ENCODE peak calls at places on chromosomes 7 and 10, in five cellular contexts. One of them, this sample, is unnamed.

GRCh38 chr7:216360-217300 is 24.3 kb downstream of the FAM20C start:
- DNase-seq in stimulated activated CD4-positive, alpha-beta T cell treated with anti-CD3 and anti-CD28 coated beads, Interleukin-1b, Interleukin-23, amount 100 ng/mL, for 48 hours: no peak
- DNase-seq in GM13977: no peak
- DNase-seq in NCI-H1694: no peak
- DNase-seq in NCI-H774: no peak
- DNase-seq in this sample: no peak

GRCh38 chr10:13526952-13527863 is 1.6 kb downstream of the BEND7 start:
- DNase-seq in stimulated activated CD4-positive, alpha-beta T cell treated with anti-CD3 and anti-CD28 coated beads, Interleukin-1b, Interleukin-23, amount 100 ng/mL, for 48 hours: no peak
- DNase-seq in GM13977: peak
- DNase-seq in NCI-H1694: no peak
- DNase-seq in NCI-H774: no peak
- DNase-seq in this sample: no peak

GRCh38 chr7:18016547-18017444 is 10.8 kb downstream of the PRPS1L1 start:
- DNase-seq in stimulated activated CD4-positive, alpha-beta T cell treated with anti-CD3 and anti-CD28 coated beads, Interleukin-1b, Interleukin-23, amount 100 ng/mL, for 48 hours: no peak
- DNase-seq in GM13977: no peak
- DNase-seq in NCI-H1694: no peak
- DNase-seq in NCI-H774: no peak
- DNase-seq in this sample: no peak

GRCh38 chr10:72316748-72317435 is 37.8 kb downstream of the DNAJB12 start:
- DNase-seq in stimulated activated CD4-positive, alpha-beta T cell treated with anti-CD3 and anti-CD28 coated beads, Interleukin-1b, Interleukin-23, amount 100 ng/mL, for 48 hours: peak
- DNase-seq in GM13977: no peak
- DNase-seq in NCI-H1694: no peak
- DNase-seq in NCI-H774: peak
- DNase-seq in this sample: no peak

GRCh38 chr10:98339790-98340189 is 71.8 kb upstream of the LOXL4 start:
- DNase-seq in stimulated activated CD4-positive, alpha-beta T cell treated with anti-CD3 and anti-CD28 coated beads, Interleukin-1b, Interleukin-23, amount 100 ng/mL, for 48 hours: no peak
- DNase-seq in GM13977: peak
- DNase-seq in NCI-H1694: no peak
- DNase-seq in NCI-H774: no peak
- DNase-seq in this sample: no peak

GRCh38 chr7:2990949-2991470 is 52.7 kb downstream of the CARD11 start:
- DNase-seq in stimulated activated CD4-positive, alpha-beta T cell treated with anti-CD3 and anti-CD28 coated beads, Interleukin-1b, Interleukin-23, amount 100 ng/mL, for 48 hours: no peak
- DNase-seq in GM13977: no peak
- DNase-seq in NCI-H1694: no peak
- DNase-seq in NCI-H774: no peak
- DNase-seq in this sample: no peak

GRCh38 chr10:11541296-11541695 is 70.2 kb downstream of the USP6NL start:
- DNase-seq in stimulated activated CD4-positive, alpha-beta T cell treated with anti-CD3 and anti-CD28 coated beads, Interleukin-1b, Interleukin-23, amount 100 ng/mL, for 48 hours: no peak
- DNase-seq in GM13977: no peak
- DNase-seq in NCI-H1694: no peak
- DNase-seq in NCI-H774: no peak
- DNase-seq in this sample: no peak

GRCh38 chr7:22726849-22727792 is at the start of gene IL6:
- DNase-seq in stimulated activated CD4-positive, alpha-beta T cell treated with anti-CD3 and anti-CD28 coated beads, Interleukin-1b, Interleukin-23, amount 100 ng/mL, for 48 hours: peak
- DNase-seq in GM13977: no peak
- DNase-seq in NCI-H1694: peak
- DNase-seq in NCI-H774: peak
- DNase-seq in this sample: no peak

GRCh38 chr7:88020953-88021650 is 87.1 kb downstream of the ADAM22 start:
- DNase-seq in stimulated activated CD4-positive, alpha-beta T cell treated with anti-CD3 and anti-CD28 coated beads, Interleukin-1b, Interleukin-23, amount 100 ng/mL, for 48 hours: no peak
- DNase-seq in GM13977: no peak
- DNase-seq in NCI-H1694: no peak
- DNase-seq in NCI-H774: no peak
- DNase-seq in this sample: no peak

GRCh38 chr10:18737841-18738240 is 78.6 kb downstream of the ARL5B start:
- DNase-seq in stimulated activated CD4-positive, alpha-beta T cell treated with anti-CD3 and anti-CD28 coated beads, Interleukin-1b, Interleukin-23, amount 100 ng/mL, for 48 hours: no peak
- DNase-seq in GM13977: no peak
- DNase-seq in NCI-H1694: no peak
- DNase-seq in NCI-H774: no peak
- DNase-seq in this sample: no peak

GRCh38 chr7:113763226-113763625 is 155.6 kb downstream of the PPP1R3A start:
- DNase-seq in stimulated activated CD4-positive, alpha-beta T cell treated with anti-CD3 and anti-CD28 coated beads, Interleukin-1b, Interleukin-23, amount 100 ng/mL, for 48 hours: no peak
- DNase-seq in GM13977: no peak
- DNase-seq in NCI-H1694: no peak
- DNase-seq in NCI-H774: no peak
- DNase-seq in this sample: no peak

GRCh38 chr7:512541-513311 is 6.9 kb downstream of the PDGFA start:
- DNase-seq in stimulated activated CD4-positive, alpha-beta T cell treated with anti-CD3 and anti-CD28 coated beads, Interleukin-1b, Interleukin-23, amount 100 ng/mL, for 48 hours: no peak
- DNase-seq in GM13977: no peak
- DNase-seq in NCI-H1694: no peak
- DNase-seq in NCI-H774: no peak
- DNase-seq in this sample: no peak

GRCh38 chr7:102931757-102932156 is 19.0 kb downstream of the LRRC17 start:
- DNase-seq in stimulated activated CD4-positive, alpha-beta T cell treated with anti-CD3 and anti-CD28 coated beads, Interleukin-1b, Interleukin-23, amount 100 ng/mL, for 48 hours: no peak
- DNase-seq in GM13977: no peak
- DNase-seq in NCI-H1694: no peak
- DNase-seq in NCI-H774: no peak
- DNase-seq in this sample: no peak

GRCh38 chr7:128922496-128923410 is 12.2 kb upstream of the KCP start:
- DNase-seq in stimulated activated CD4-positive, alpha-beta T cell treated with anti-CD3 and anti-CD28 coated beads, Interleukin-1b, Interleukin-23, amount 100 ng/mL, for 48 hours: no peak
- DNase-seq in GM13977: no peak
- DNase-seq in NCI-H1694: no peak
- DNase-seq in NCI-H774: no peak
- DNase-seq in this sample: no peak

GRCh38 chr10:48249004-48249762 is 25.3 kb downstream of the FRMPD2 start:
- DNase-seq in stimulated activated CD4-positive, alpha-beta T cell treated with anti-CD3 and anti-CD28 coated beads, Interleukin-1b, Interleukin-23, amount 100 ng/mL, for 48 hours: no peak
- DNase-seq in GM13977: no peak
- DNase-seq in NCI-H1694: no peak
- DNase-seq in NCI-H774: no peak
- DNase-seq in this sample: no peak

GRCh38 chr7:41047789-41048191 is 655.1 kb downstream of the INHBA start:
- DNase-seq in stimulated activated CD4-positive, alpha-beta T cell treated with anti-CD3 and anti-CD28 coated beads, Interleukin-1b, Interleukin-23, amount 100 ng/mL, for 48 hours: no peak
- DNase-seq in GM13977: no peak
- DNase-seq in NCI-H1694: no peak
- DNase-seq in NCI-H774: no peak
- DNase-seq in this sample: no peak

GRCh38 chr10:99832439-99832838 is 50.0 kb downstream of the ABCC2 start:
- DNase-seq in stimulated activated CD4-positive, alpha-beta T cell treated with anti-CD3 and anti-CD28 coated beads, Interleukin-1b, Interleukin-23, amount 100 ng/mL, for 48 hours: no peak
- DNase-seq in GM13977: no peak
- DNase-seq in NCI-H1694: no peak
- DNase-seq in NCI-H774: no peak
- DNase-seq in this sample: no peak

GRCh38 chr7:7693881-7694280 is 24.5 kb downstream of the RPA3 start:
- DNase-seq in stimulated activated CD4-positive, alpha-beta T cell treated with anti-CD3 and anti-CD28 coated beads, Interleukin-1b, Interleukin-23, amount 100 ng/mL, for 48 hours: no peak
- DNase-seq in GM13977: no peak
- DNase-seq in NCI-H1694: no peak
- DNase-seq in NCI-H774: no peak
- DNase-seq in this sample: peak

GRCh38 chr10:6124666-6125065 is 35.8 kb downstream of the RBM17 start:
- DNase-seq in stimulated activated CD4-positive, alpha-beta T cell treated with anti-CD3 and anti-CD28 coated beads, Interleukin-1b, Interleukin-23, amount 100 ng/mL, for 48 hours: no peak
- DNase-seq in GM13977: no peak
- DNase-seq in NCI-H1694: no peak
- DNase-seq in NCI-H774: no peak
- DNase-seq in this sample: no peak

GRCh38 chr7:157475601-157476000 is 138.8 kb downstream of the DNAJB6 start:
- DNase-seq in stimulated activated CD4-positive, alpha-beta T cell treated with anti-CD3 and anti-CD28 coated beads, Interleukin-1b, Interleukin-23, amount 100 ng/mL, for 48 hours: no peak
- DNase-seq in GM13977: no peak
- DNase-seq in NCI-H1694: no peak
- DNase-seq in NCI-H774: no peak
- DNase-seq in this sample: no peak

GRCh38 chr7:22083711-22084289 is 138.1 kb upstream of the CDCA7L start:
- DNase-seq in stimulated activated CD4-positive, alpha-beta T cell treated with anti-CD3 and anti-CD28 coated beads, Interleukin-1b, Interleukin-23, amount 100 ng/mL, for 48 hours: no peak
- DNase-seq in GM13977: no peak
- DNase-seq in NCI-H1694: no peak
- DNase-seq in NCI-H774: no peak
- DNase-seq in this sample: no peak

GRCh38 chr7:39589323-39590111 is 23.3 kb downstream of the YAE1 start:
- DNase-seq in stimulated activated CD4-positive, alpha-beta T cell treated with anti-CD3 and anti-CD28 coated beads, Interleukin-1b, Interleukin-23, amount 100 ng/mL, for 48 hours: peak
- DNase-seq in GM13977: peak
- DNase-seq in NCI-H1694: no peak
- DNase-seq in NCI-H774: no peak
- DNase-seq in this sample: no peak

GRCh38 chr7:151017953-151018420 is 6.3 kb downstream of the ATG9B start:
- DNase-seq in stimulated activated CD4-positive, alpha-beta T cell treated with anti-CD3 and anti-CD28 coated beads, Interleukin-1b, Interleukin-23, amount 100 ng/mL, for 48 hours: peak
- DNase-seq in GM13977: peak
- DNase-seq in NCI-H1694: peak
- DNase-seq in NCI-H774: peak
- DNase-seq in this sample: peak

GRCh38 chr7:130385600-130386066 is 5.3 kb downstream of the CPA1 start:
- DNase-seq in stimulated activated CD4-positive, alpha-beta T cell treated with anti-CD3 and anti-CD28 coated beads, Interleukin-1b, Interleukin-23, amount 100 ng/mL, for 48 hours: no peak
- DNase-seq in GM13977: no peak
- DNase-seq in NCI-H1694: no peak
- DNase-seq in NCI-H774: no peak
- DNase-seq in this sample: no peak

GRCh38 chr10:62115321-62115720 is 153.3 kb downstream of the RTKN2 start:
- DNase-seq in stimulated activated CD4-positive, alpha-beta T cell treated with anti-CD3 and anti-CD28 coated beads, Interleukin-1b, Interleukin-23, amount 100 ng/mL, for 48 hours: no peak
- DNase-seq in GM13977: no peak
- DNase-seq in NCI-H1694: no peak
- DNase-seq in NCI-H774: no peak
- DNase-seq in this sample: no peak

GRCh38 chr7:35565927-35566326 is 129.0 kb downstream of the HERPUD2 start:
- DNase-seq in stimulated activated CD4-positive, alpha-beta T cell treated with anti-CD3 and anti-CD28 coated beads, Interleukin-1b, Interleukin-23, amount 100 ng/mL, for 48 hours: no peak
- DNase-seq in GM13977: no peak
- DNase-seq in NCI-H1694: no peak
- DNase-seq in NCI-H774: no peak
- DNase-seq in this sample: no peak

GRCh38 chr7:53656881-53657280 is 621.4 kb downstream of the POM121L12 start:
- DNase-seq in stimulated activated CD4-positive, alpha-beta T cell treated with anti-CD3 and anti-CD28 coated beads, Interleukin-1b, Interleukin-23, amount 100 ng/mL, for 48 hours: no peak
- DNase-seq in GM13977: no peak
- DNase-seq in NCI-H1694: no peak
- DNase-seq in NCI-H774: no peak
- DNase-seq in this sample: no peak

GRCh38 chr7:2978403-2978802 is 65.3 kb downstream of the CARD11 start:
- DNase-seq in stimulated activated CD4-positive, alpha-beta T cell treated with anti-CD3 and anti-CD28 coated beads, Interleukin-1b, Interleukin-23, amount 100 ng/mL, for 48 hours: peak
- DNase-seq in GM13977: peak
- DNase-seq in NCI-H1694: no peak
- DNase-seq in NCI-H774: no peak
- DNase-seq in this sample: no peak

GRCh38 chr7:31775511-31775910 is 88.5 kb downstream of the PPP1R17 start:
- DNase-seq in stimulated activated CD4-positive, alpha-beta T cell treated with anti-CD3 and anti-CD28 coated beads, Interleukin-1b, Interleukin-23, amount 100 ng/mL, for 48 hours: no peak
- DNase-seq in GM13977: no peak
- DNase-seq in NCI-H1694: no peak
- DNase-seq in NCI-H774: peak
- DNase-seq in this sample: no peak

GRCh38 chr10:45644527-45644926 is 28.0 kb downstream of the ZFAND4 start:
- DNase-seq in stimulated activated CD4-positive, alpha-beta T cell treated with anti-CD3 and anti-CD28 coated beads, Interleukin-1b, Interleukin-23, amount 100 ng/mL, for 48 hours: no peak
- DNase-seq in GM13977: no peak
- DNase-seq in NCI-H1694: no peak
- DNase-seq in NCI-H774: no peak
- DNase-seq in this sample: no peak

GRCh38 chr10:74092372-74092771 is 58.3 kb downstream of the AP3M1 start:
- DNase-seq in stimulated activated CD4-positive, alpha-beta T cell treated with anti-CD3 and anti-CD28 coated beads, Interleukin-1b, Interleukin-23, amount 100 ng/mL, for 48 hours: no peak
- DNase-seq in GM13977: no peak
- DNase-seq in NCI-H1694: no peak
- DNase-seq in NCI-H774: no peak
- DNase-seq in this sample: no peak

GRCh38 chr7:65937296-65937695 is 44.7 kb downstream of the GUSB start:
- DNase-seq in stimulated activated CD4-positive, alpha-beta T cell treated with anti-CD3 and anti-CD28 coated beads, Interleukin-1b, Interleukin-23, amount 100 ng/mL, for 48 hours: no peak
- DNase-seq in GM13977: no peak
- DNase-seq in NCI-H1694: no peak
- DNase-seq in NCI-H774: no peak
- DNase-seq in this sample: no peak

GRCh38 chr7:39950473-39951155 is 558 bp downstream of the CDK13 start:
- DNase-seq in stimulated activated CD4-positive, alpha-beta T cell treated with anti-CD3 and anti-CD28 coated beads, Interleukin-1b, Interleukin-23, amount 100 ng/mL, for 48 hours: peak
- DNase-seq in GM13977: peak
- DNase-seq in NCI-H1694: no peak
- DNase-seq in NCI-H774: peak
- DNase-seq in this sample: no peak

GRCh38 chr7:1386623-1387220 is 72.5 kb downstream of the MICALL2 start:
- DNase-seq in stimulated activated CD4-positive, alpha-beta T cell treated with anti-CD3 and anti-CD28 coated beads, Interleukin-1b, Interleukin-23, amount 100 ng/mL, for 48 hours: no peak
- DNase-seq in GM13977: no peak
- DNase-seq in NCI-H1694: peak
- DNase-seq in NCI-H774: no peak
- DNase-seq in this sample: peak

GRCh38 chr10:11874568-11875182 is 51.5 kb downstream of the PROSER2 start:
- DNase-seq in stimulated activated CD4-positive, alpha-beta T cell treated with anti-CD3 and anti-CD28 coated beads, Interleukin-1b, Interleukin-23, amount 100 ng/mL, for 48 hours: peak
- DNase-seq in GM13977: peak
- DNase-seq in NCI-H1694: no peak
- DNase-seq in NCI-H774: no peak
- DNase-seq in this sample: no peak

GRCh38 chr7:117401293-117402002 is 25.8 kb downstream of the ASZ1 start:
- DNase-seq in stimulated activated CD4-positive, alpha-beta T cell treated with anti-CD3 and anti-CD28 coated beads, Interleukin-1b, Interleukin-23, amount 100 ng/mL, for 48 hours: no peak
- DNase-seq in GM13977: no peak
- DNase-seq in NCI-H1694: no peak
- DNase-seq in NCI-H774: no peak
- DNase-seq in this sample: no peak

GRCh38 chr10:92757066-92757716 is 67.4 kb downstream of the HHEX start:
- DNase-seq in stimulated activated CD4-positive, alpha-beta T cell treated with anti-CD3 and anti-CD28 coated beads, Interleukin-1b, Interleukin-23, amount 100 ng/mL, for 48 hours: no peak
- DNase-seq in GM13977: peak
- DNase-seq in NCI-H1694: no peak
- DNase-seq in NCI-H774: no peak
- DNase-seq in this sample: peak

GRCh38 chr7:108000875-108001758 is 1.8 kb downstream of the LAMB1 start:
- DNase-seq in stimulated activated CD4-positive, alpha-beta T cell treated with anti-CD3 and anti-CD28 coated beads, Interleukin-1b, Interleukin-23, amount 100 ng/mL, for 48 hours: no peak
- DNase-seq in GM13977: no peak
- DNase-seq in NCI-H1694: peak
- DNase-seq in NCI-H774: no peak
- DNase-seq in this sample: no peak

GRCh38 chr7:131934452-131934851 is 378.0 kb upstream of the PODXL start:
- DNase-seq in stimulated activated CD4-positive, alpha-beta T cell treated with anti-CD3 and anti-CD28 coated beads, Interleukin-1b, Interleukin-23, amount 100 ng/mL, for 48 hours: no peak
- DNase-seq in GM13977: no peak
- DNase-seq in NCI-H1694: no peak
- DNase-seq in NCI-H774: peak
- DNase-seq in this sample: no peak

GRCh38 chr10:23994459-23995046 is 214.4 kb upstream of the KIAA1217 start:
- DNase-seq in stimulated activated CD4-positive, alpha-beta T cell treated with anti-CD3 and anti-CD28 coated beads, Interleukin-1b, Interleukin-23, amount 100 ng/mL, for 48 hours: peak
- DNase-seq in GM13977: peak
- DNase-seq in NCI-H1694: peak
- DNase-seq in NCI-H774: peak
- DNase-seq in this sample: no peak